ENCODE peak calls at places on chromosome 19, in five cellular contexts. T is activated CD8-positive, alpha-beta T cell treated with anti-CD3 and anti-CD28 coated beads for 36 hours; X is CD8-positive, alpha-beta T cell; Q is Calu3; E is cardiac fibroblast. N is an unnamed sample.

GRCh38 chr19:19064098-19064722 is 416 bp downstream of the SLC25A42 start:
- DNase-seq in T (peak), X (no peak), Q (no peak), E (no peak), N (no peak)

GRCh38 chr19:44190020-44190419 is 22.3 kb upstream of the ZNF227 start:
- DNase-seq in T (no peak), X (no peak), Q (no peak), E (no peak), N (no peak)

GRCh38 chr19:44925114-44925891 is 10.9 kb downstream of the APOC1 start:
- DNase-seq in T (no peak), X (no peak), Q (no peak), E (peak), N (no peak)

GRCh38 chr19:14482112-14482941 is 7.2 kb upstream of the PTGER1 start:
- DNase-seq in T (no peak), X (no peak), Q (no peak), E (no peak), N (no peak)

GRCh38 chr19:13024958-13025653 is 29.8 kb downstream of the NFIX start:
- DNase-seq in T (no peak), X (no peak), Q (no peak), E (no peak), N (no peak)

GRCh38 chr19:18385675-18386542 is at the start of gene GDF15:
- DNase-seq in T (peak), X (no peak), Q (peak), E (peak), N (peak)

GRCh38 chr19:45641274-45642105 is 2.3 kb upstream of the EML2 start:
- DNase-seq in T (peak), X (peak), Q (peak), E (peak), N (peak)

GRCh38 chr19:52648336-52648990 is 10.3 kb upstream of the ZNF83 start:
- DNase-seq in T (no peak), X (no peak), Q (no peak), E (peak), N (no peak)

GRCh38 chr19:44003461-44004134 is 841 bp downstream of the ZNF230 start:
- DNase-seq in T (peak), X (no peak), Q (peak), E (peak), N (peak)

GRCh38 chr19:45558399-45558878 is 26.2 kb downstream of the OPA3 start:
- DNase-seq in T (peak), X (peak), Q (peak), E (peak), N (peak)

GRCh38 chr19:50308991-50309390 is 20.2 kb downstream of the KCNC3 start:
- DNase-seq in T (no peak), X (no peak), Q (no peak), E (no peak), N (no peak)

GRCh38 chr19:49626243-49626642 is 13.7 kb downstream of the RRAS start:
- DNase-seq in T (no peak), X (no peak), Q (no peak), E (no peak), N (no peak)

GRCh38 chr19:35843676-35844481 is 8.4 kb downstream of the NPHS1 start:
- DNase-seq in T (peak), X (no peak), Q (no peak), E (peak), N (no peak)

GRCh38 chr19:10332965-10333757 is at the start of gene RAVER1:
- DNase-seq in T (peak), X (peak), Q (peak), E (peak), N (peak)
- TF ChIP-seq CTCF in T (no peak), X (no peak), Q (no peak), E (no peak), N (no peak)

GRCh38 chr19:11984986-11985385 is 20.1 kb downstream of the ZNF763 start:
- DNase-seq in T (peak), X (no peak), Q (no peak), E (no peak), N (peak)
- TF ChIP-seq CTCF in T (peak), X (no peak), Q (no peak), E (peak), N (no peak)

GRCh38 chr19:7901337-7901736 is 2.3 kb upstream of the MAP2K7 start:
- DNase-seq in T (no peak), X (no peak), Q (no peak), E (no peak), N (no peak)

GRCh38 chr19:7902796-7903243 is 857 bp upstream of the MAP2K7 start:
- DNase-seq in T (no peak), X (no peak), Q (no peak), E (no peak), N (no peak)

GRCh38 chr19:7905298-7905697 is 1.6 kb downstream of the MAP2K7 start:
- DNase-seq in T (no peak), X (no peak), Q (no peak), E (no peak), N (no peak)

GRCh38 chr19:7904074-7905020 is 670 bp downstream of the MAP2K7 start:
- DNase-seq in T (peak), X (no peak), Q (no peak), E (no peak), N (peak)

DNA sequence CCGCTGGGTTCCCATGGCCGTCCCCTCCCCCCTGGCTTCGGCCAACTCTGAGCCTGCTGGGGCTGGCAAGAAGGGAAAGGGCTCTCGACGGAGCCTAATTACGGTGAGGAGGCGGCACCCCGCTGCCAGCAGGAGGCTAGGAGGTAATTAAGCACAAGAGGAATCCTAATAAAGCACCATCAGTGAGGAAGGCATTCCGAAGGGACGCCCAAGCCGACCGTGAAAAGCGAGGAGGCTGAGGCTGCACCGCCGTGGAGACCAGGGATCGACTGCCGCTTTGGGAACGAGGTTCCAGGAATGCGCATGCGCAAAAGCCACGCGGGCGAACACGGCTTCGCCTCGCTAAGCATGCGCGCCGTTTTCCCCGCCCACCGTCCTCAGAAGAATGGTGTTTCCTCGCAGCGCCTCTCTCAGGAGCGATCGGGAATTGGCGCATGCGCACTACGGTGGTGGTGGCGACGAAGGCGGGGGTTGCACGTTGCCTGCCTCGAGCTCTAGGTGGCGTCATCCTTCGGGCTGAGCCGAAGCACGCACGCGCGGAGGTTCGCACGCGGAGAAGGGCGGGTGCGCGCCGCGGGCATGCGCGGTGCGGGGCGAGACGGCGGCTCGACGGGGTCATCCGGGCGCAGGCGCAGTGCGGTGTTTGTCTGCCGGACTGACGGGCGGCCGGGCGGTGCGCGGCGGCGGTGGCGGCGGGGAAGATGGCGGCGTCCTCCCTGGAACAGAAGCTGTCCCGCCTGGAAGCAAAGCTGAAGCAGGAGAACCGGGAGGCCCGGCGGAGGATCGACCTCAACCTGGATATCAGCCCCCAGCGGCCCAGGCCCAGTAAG is at the start of gene MAP2K7:
- DNase-seq in T (peak), X (peak), Q (peak), E (peak), N (peak)
- TF ChIP-seq CTCF in T (peak), X (peak), Q (no peak), E (peak), N (peak)

DNA sequence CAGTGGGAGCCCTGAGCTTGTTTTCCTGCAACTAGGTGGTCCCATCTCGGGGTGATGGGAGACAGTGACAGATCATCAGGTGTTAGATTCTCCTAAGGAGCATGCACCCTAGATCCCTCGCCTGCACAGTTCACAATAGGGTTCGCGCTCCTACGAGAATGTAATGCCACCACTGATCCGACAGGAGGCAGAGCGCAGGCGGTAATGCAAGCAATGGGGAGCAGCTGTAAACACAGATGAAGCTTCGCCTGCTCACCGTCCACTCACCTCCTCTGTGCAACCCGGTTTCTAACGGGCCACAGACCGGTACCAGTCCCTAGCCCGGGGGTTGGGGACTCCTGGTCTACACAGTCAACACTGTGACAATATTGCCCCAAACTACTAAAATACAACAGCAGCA is 38.8 kb downstream of the CARD8 start:
- DNase-seq in T (no peak), X (no peak), Q (no peak), E (no peak), N (no peak)
- TF ChIP-seq CTCF in T (no peak), X (no peak), Q (no peak), E (no peak), N (no peak)

DNA sequence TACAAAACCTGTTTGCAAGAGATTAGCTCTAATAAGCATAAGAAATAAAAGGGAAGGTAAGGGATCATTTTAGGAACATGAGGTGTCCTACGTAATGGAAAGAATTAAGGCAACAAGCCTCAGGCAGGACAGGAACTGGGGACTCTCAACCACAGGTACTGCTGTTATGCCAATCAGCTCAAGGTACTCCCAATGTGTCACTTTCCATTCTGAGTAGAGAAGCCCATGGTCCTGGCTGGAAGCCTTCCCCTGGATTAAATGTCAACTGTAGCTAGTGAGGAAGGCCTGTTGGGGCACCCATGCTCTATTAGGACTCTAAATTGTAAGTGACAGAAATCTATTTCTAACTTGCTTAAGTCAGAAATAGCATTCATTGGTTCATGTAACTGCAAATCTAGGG is 134.6 kb downstream of the DPF1 start:
- DNase-seq in T (no peak), X (no peak), Q (no peak), E (no peak), N (no peak)
- TF ChIP-seq CTCF in T (no peak), X (no peak), Q (no peak), E (no peak), N (no peak)

GRCh38 chr19:5905072-5905778 is 553 bp downstream of the VMAC start:
- DNase-seq in T (no peak), X (no peak), Q (no peak), E (no peak), N (no peak)

GRCh38 chr19:5904302-5905071 is at the start of gene VMAC:
- DNase-seq in T (peak), X (peak), Q (peak), E (peak), N (peak)

GRCh38 chr19:5903502-5904301 is at the start of gene NDUFA11:
- DNase-seq in T (peak), X (peak), Q (peak), E (peak), N (peak)

GRCh38 chr19:5900976-5901375 is 2.6 kb downstream of the NDUFA11 start:
- DNase-seq in T (no peak), X (no peak), Q (no peak), E (no peak), N (no peak)

GRCh38 chr19:5903054-5903501 is 512 bp downstream of the NDUFA11 start:
- DNase-seq in T (peak), X (no peak), Q (no peak), E (peak), N (no peak)
- TF ChIP-seq CTCF in T (no peak), X (no peak), Q (no peak), E (no peak), N (no peak)

GRCh38 chr19:55616395-55616875 is 7.9 kb downstream of the ZNF784 start:
- DNase-seq in T (no peak), X (no peak), Q (no peak), E (no peak), N (no peak)
- TF ChIP-seq CTCF in T (no peak), X (no peak), Q (no peak), E (no peak), N (no peak)

GRCh38 chr19:8334458-8335342 is 8.4 kb downstream of the KANK3 start:
- DNase-seq in T (peak), X (no peak), Q (peak), E (peak), N (peak)
- TF ChIP-seq CTCF in T (no peak), X (no peak), Q (no peak), E (no peak), N (no peak)

DNA sequence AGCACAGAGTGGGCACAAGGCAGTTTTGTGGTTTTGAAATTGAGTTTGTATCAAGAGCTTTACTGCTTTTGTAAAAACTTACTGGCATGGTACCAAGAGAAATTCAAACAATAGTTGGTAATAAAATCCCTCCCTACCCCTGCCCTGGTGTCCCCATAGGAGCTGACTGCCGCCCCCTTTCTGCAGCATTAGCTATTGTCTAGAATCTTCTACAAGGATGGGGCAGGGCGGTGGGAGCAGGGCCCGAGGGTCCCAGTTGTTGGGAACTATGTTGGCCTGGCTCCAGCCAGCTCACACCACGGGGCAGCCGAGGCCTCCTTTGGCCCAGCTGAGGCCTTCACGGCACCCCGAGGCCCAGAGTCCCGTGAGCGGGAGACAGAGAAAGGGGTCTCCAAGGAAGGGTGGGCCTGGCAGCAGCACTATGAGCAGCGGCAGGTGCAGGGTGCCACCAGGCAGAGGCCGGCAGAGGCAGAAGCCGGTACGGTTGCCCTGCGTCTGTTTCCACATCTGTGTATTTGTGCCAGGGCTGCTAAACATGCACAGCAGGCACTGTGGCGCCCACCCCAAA is 57.9 kb downstream of the KDM4B start:
- DNase-seq in T (no peak), X (no peak), Q (no peak), E (peak), N (no peak)
- TF ChIP-seq CTCF in T (no peak), X (no peak), Q (no peak), E (peak), N (no peak)

DNA sequence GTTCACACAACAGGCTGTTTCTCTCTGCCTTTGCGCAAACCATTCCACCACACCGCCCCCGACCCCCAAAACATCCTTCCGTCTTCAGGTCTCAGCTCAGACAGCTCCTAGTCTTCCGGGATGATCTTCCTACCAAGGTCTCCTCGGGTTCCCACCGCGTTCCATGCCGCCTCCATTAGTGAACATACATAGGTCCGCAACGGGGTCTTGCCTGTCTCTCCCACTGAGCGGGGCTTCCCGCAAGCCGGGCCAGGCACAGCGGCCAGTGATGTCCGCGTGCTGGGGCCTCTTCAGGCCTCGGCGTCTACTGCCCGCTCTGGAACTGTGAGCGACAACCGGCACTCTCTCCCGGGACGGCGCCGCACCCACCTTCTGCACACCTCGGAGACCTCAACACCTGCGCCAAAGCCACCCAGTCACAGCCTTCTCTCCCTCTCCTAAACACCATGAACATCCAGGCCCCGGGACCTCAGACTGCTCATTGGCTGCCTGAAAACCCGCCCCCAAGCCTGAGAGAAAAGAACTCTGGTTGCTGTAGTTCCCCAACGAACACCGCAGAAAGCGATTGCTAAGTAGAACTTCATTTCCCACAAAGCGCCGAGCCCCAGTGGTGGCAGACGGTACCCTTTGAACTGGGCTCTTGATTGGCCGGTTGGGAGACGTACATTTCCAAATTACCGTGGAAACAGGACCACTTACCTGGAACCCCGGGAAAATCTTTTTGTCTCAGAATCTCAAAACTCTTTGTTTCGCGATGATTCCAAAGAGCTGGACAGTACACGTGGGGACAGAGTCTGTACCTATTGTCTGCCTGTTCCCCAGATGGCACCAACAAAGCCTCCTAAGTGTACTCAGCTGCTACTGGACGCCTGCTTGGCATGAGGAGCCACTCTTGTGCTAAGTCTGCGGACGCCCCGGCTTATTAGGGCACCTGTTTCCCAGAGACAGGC is 9.5 kb downstream of the DYRK1B start:
- DNase-seq in T (peak), X (peak), Q (no peak), E (peak), N (peak)
- TF ChIP-seq CTCF in T (no peak), X (no peak), Q (no peak), E (no peak), N (no peak)